ENCODE peak calls at places on chromosomes 1 and 21, in ten cellular contexts. One of them, this sample, is unnamed.

GRCh38 chr1:31423418-31423947 is 10.5 kb downstream of the SERINC2 start:
- DNase-seq in NAMALWA: peak
- DNase-seq in aorta: no peak
- DNase-seq in GM10248: peak
- DNase-seq in suprapubic skin: no peak
- DNase-seq in nephron progenitor cell: no peak
- DNase-seq in A549: no peak
- DNase-seq in NCI-H460: no peak
- DNase-seq in naive thymus-derived CD8-positive, alpha-beta T cell: peak
- DNase-seq in KG1: no peak
- DNase-seq in this sample: no peak

GRCh38 chr1:109283748-109284600 is 1.0 kb upstream of the PSRC1 start:
- DNase-seq in NAMALWA: no peak
- DNase-seq in aorta: no peak
- DNase-seq in GM10248: no peak
- DNase-seq in suprapubic skin: no peak
- DNase-seq in nephron progenitor cell: no peak
- DNase-seq in A549: no peak
- DNase-seq in NCI-H460: no peak
- DNase-seq in naive thymus-derived CD8-positive, alpha-beta T cell: no peak
- DNase-seq in KG1: no peak
- DNase-seq in this sample: no peak

GRCh38 chr21:44399151-44399954 is 45.9 kb downstream of the TRPM2 start:
- DNase-seq in NAMALWA: no peak
- DNase-seq in aorta: no peak
- DNase-seq in GM10248: no peak
- DNase-seq in suprapubic skin: peak
- DNase-seq in nephron progenitor cell: no peak
- DNase-seq in A549: no peak
- DNase-seq in NCI-H460: no peak
- DNase-seq in naive thymus-derived CD8-positive, alpha-beta T cell: no peak
- DNase-seq in KG1: no peak
- DNase-seq in this sample: no peak

GRCh38 chr1:37537378-37537777 is 16.7 kb downstream of the SNIP1 start:
- DNase-seq in NAMALWA: no peak
- DNase-seq in aorta: no peak
- DNase-seq in GM10248: no peak
- DNase-seq in suprapubic skin: no peak
- DNase-seq in nephron progenitor cell: no peak
- DNase-seq in A549: no peak
- DNase-seq in NCI-H460: no peak
- DNase-seq in naive thymus-derived CD8-positive, alpha-beta T cell: no peak
- DNase-seq in KG1: no peak
- DNase-seq in this sample: no peak

GRCh38 chr1:169018751-169019150 is 87.7 kb upstream of the ATP1B1 start:
- DNase-seq in NAMALWA: no peak
- DNase-seq in aorta: no peak
- DNase-seq in GM10248: no peak
- DNase-seq in suprapubic skin: no peak
- DNase-seq in nephron progenitor cell: no peak
- DNase-seq in A549: no peak
- DNase-seq in NCI-H460: no peak
- DNase-seq in naive thymus-derived CD8-positive, alpha-beta T cell: no peak
- DNase-seq in KG1: no peak
- DNase-seq in this sample: no peak

GRCh38 chr21:36699026-36699545 is at the start of gene SIM2:
- DNase-seq in NAMALWA: no peak
- DNase-seq in aorta: peak
- DNase-seq in GM10248: peak
- DNase-seq in suprapubic skin: no peak
- DNase-seq in nephron progenitor cell: no peak
- DNase-seq in A549: no peak
- DNase-seq in NCI-H460: peak
- DNase-seq in naive thymus-derived CD8-positive, alpha-beta T cell: no peak
- DNase-seq in KG1: no peak
- DNase-seq in this sample: no peak

GRCh38 chr1:42523171-42523570 is 60.1 kb downstream of the CCDC30 start:
- DNase-seq in NAMALWA: no peak
- DNase-seq in aorta: no peak
- DNase-seq in GM10248: no peak
- DNase-seq in suprapubic skin: no peak
- DNase-seq in nephron progenitor cell: no peak
- DNase-seq in A549: no peak
- DNase-seq in NCI-H460: no peak
- DNase-seq in naive thymus-derived CD8-positive, alpha-beta T cell: no peak
- DNase-seq in KG1: no peak
- DNase-seq in this sample: no peak

GRCh38 chr1:168833352-168833751 is 104.3 kb upstream of the DPT start:
- DNase-seq in NAMALWA: no peak
- DNase-seq in aorta: no peak
- DNase-seq in GM10248: no peak
- DNase-seq in suprapubic skin: no peak
- DNase-seq in nephron progenitor cell: no peak
- DNase-seq in A549: no peak
- DNase-seq in NCI-H460: no peak
- DNase-seq in naive thymus-derived CD8-positive, alpha-beta T cell: no peak
- DNase-seq in KG1: no peak
- DNase-seq in this sample: no peak

GRCh38 chr1:236681184-236681583 is 5.1 kb upstream of the ACTN2 start:
- DNase-seq in NAMALWA: no peak
- DNase-seq in aorta: no peak
- DNase-seq in GM10248: no peak
- DNase-seq in suprapubic skin: no peak
- DNase-seq in nephron progenitor cell: no peak
- DNase-seq in A549: no peak
- DNase-seq in NCI-H460: no peak
- DNase-seq in naive thymus-derived CD8-positive, alpha-beta T cell: no peak
- DNase-seq in KG1: no peak
- DNase-seq in this sample: no peak

GRCh38 chr1:47440052-47440848 is 2.4 kb downstream of the FOXD2 start:
- DNase-seq in NAMALWA: no peak
- DNase-seq in aorta: no peak
- DNase-seq in GM10248: no peak
- DNase-seq in suprapubic skin: no peak
- DNase-seq in nephron progenitor cell: no peak
- DNase-seq in A549: no peak
- DNase-seq in NCI-H460: no peak
- DNase-seq in naive thymus-derived CD8-positive, alpha-beta T cell: no peak
- DNase-seq in KG1: no peak
- DNase-seq in this sample: no peak

GRCh38 chr1:19923137-19923952 is at the start of gene PLA2G2E:
- DNase-seq in NAMALWA: no peak
- DNase-seq in aorta: no peak
- DNase-seq in GM10248: no peak
- DNase-seq in suprapubic skin: no peak
- DNase-seq in nephron progenitor cell: peak
- DNase-seq in A549: no peak
- DNase-seq in NCI-H460: no peak
- DNase-seq in naive thymus-derived CD8-positive, alpha-beta T cell: no peak
- DNase-seq in KG1: no peak
- DNase-seq in this sample: no peak

GRCh38 chr1:26289158-26290059 is 9.5 kb downstream of the SH3BGRL3 start:
- DNase-seq in NAMALWA: peak
- DNase-seq in aorta: peak
- DNase-seq in GM10248: peak
- DNase-seq in suprapubic skin: peak
- DNase-seq in nephron progenitor cell: no peak
- DNase-seq in A549: no peak
- DNase-seq in NCI-H460: no peak
- DNase-seq in naive thymus-derived CD8-positive, alpha-beta T cell: peak
- DNase-seq in KG1: peak
- DNase-seq in this sample: no peak

GRCh38 chr21:43362928-43363314 is 64.0 kb downstream of the SIK1 start:
- DNase-seq in NAMALWA: no peak
- DNase-seq in aorta: no peak
- DNase-seq in GM10248: no peak
- DNase-seq in suprapubic skin: no peak
- DNase-seq in nephron progenitor cell: peak
- DNase-seq in A549: no peak
- DNase-seq in NCI-H460: no peak
- DNase-seq in naive thymus-derived CD8-positive, alpha-beta T cell: no peak
- DNase-seq in KG1: no peak
- DNase-seq in this sample: no peak

GRCh38 chr1:174990382-174990999 is 9.3 kb upstream of the CACYBP start:
- DNase-seq in NAMALWA: peak
- DNase-seq in aorta: no peak
- DNase-seq in GM10248: no peak
- DNase-seq in suprapubic skin: no peak
- DNase-seq in nephron progenitor cell: no peak
- DNase-seq in A549: peak
- DNase-seq in NCI-H460: peak
- DNase-seq in naive thymus-derived CD8-positive, alpha-beta T cell: no peak
- DNase-seq in KG1: peak
- DNase-seq in this sample: peak

GRCh38 chr1:95061445-95062006 is 11.2 kb downstream of the ALG14 start:
- DNase-seq in NAMALWA: no peak
- DNase-seq in aorta: no peak
- DNase-seq in GM10248: no peak
- DNase-seq in suprapubic skin: no peak
- DNase-seq in nephron progenitor cell: no peak
- DNase-seq in A549: no peak
- DNase-seq in NCI-H460: no peak
- DNase-seq in naive thymus-derived CD8-positive, alpha-beta T cell: no peak
- DNase-seq in KG1: no peak
- DNase-seq in this sample: no peak

GRCh38 chr21:41370840-41371697 is 9.2 kb downstream of the MX2 start:
- DNase-seq in NAMALWA: no peak
- DNase-seq in aorta: no peak
- DNase-seq in GM10248: no peak
- DNase-seq in suprapubic skin: no peak
- DNase-seq in nephron progenitor cell: no peak
- DNase-seq in A549: no peak
- DNase-seq in NCI-H460: no peak
- DNase-seq in naive thymus-derived CD8-positive, alpha-beta T cell: no peak
- DNase-seq in KG1: no peak
- DNase-seq in this sample: no peak

GRCh38 chr21:38376235-38376634 is 119.4 kb downstream of the KCNJ15 start:
- DNase-seq in NAMALWA: no peak
- DNase-seq in aorta: no peak
- DNase-seq in GM10248: no peak
- DNase-seq in suprapubic skin: no peak
- DNase-seq in nephron progenitor cell: no peak
- DNase-seq in A549: no peak
- DNase-seq in NCI-H460: no peak
- DNase-seq in naive thymus-derived CD8-positive, alpha-beta T cell: no peak
- DNase-seq in KG1: no peak
- DNase-seq in this sample: no peak

GRCh38 chr1:22756053-22756730 is 45.6 kb downstream of the EPHB2 start:
- DNase-seq in NAMALWA: no peak
- DNase-seq in aorta: no peak
- DNase-seq in GM10248: no peak
- DNase-seq in suprapubic skin: no peak
- DNase-seq in nephron progenitor cell: peak
- DNase-seq in A549: no peak
- DNase-seq in NCI-H460: no peak
- DNase-seq in naive thymus-derived CD8-positive, alpha-beta T cell: no peak
- DNase-seq in KG1: no peak
- DNase-seq in this sample: no peak

GRCh38 chr1:101002551-101002950 is 23.0 kb downstream of the DPH5 start:
- DNase-seq in NAMALWA: no peak
- DNase-seq in aorta: no peak
- DNase-seq in GM10248: no peak
- DNase-seq in suprapubic skin: no peak
- DNase-seq in nephron progenitor cell: no peak
- DNase-seq in A549: no peak
- DNase-seq in NCI-H460: no peak
- DNase-seq in naive thymus-derived CD8-positive, alpha-beta T cell: no peak
- DNase-seq in KG1: peak
- DNase-seq in this sample: no peak

GRCh38 chr1:155062702-155063411 is 683 bp upstream of the EFNA4 start:
- DNase-seq in NAMALWA: peak
- DNase-seq in aorta: peak
- DNase-seq in GM10248: peak
- DNase-seq in suprapubic skin: no peak
- DNase-seq in nephron progenitor cell: peak
- DNase-seq in A549: peak
- DNase-seq in NCI-H460: no peak
- DNase-seq in naive thymus-derived CD8-positive, alpha-beta T cell: peak
- DNase-seq in KG1: no peak
- DNase-seq in this sample: peak

GRCh38 chr1:169618367-169618766 is 11.6 kb downstream of the SELP start:
- DNase-seq in NAMALWA: no peak
- DNase-seq in aorta: no peak
- DNase-seq in GM10248: no peak
- DNase-seq in suprapubic skin: no peak
- DNase-seq in nephron progenitor cell: no peak
- DNase-seq in A549: no peak
- DNase-seq in NCI-H460: no peak
- DNase-seq in naive thymus-derived CD8-positive, alpha-beta T cell: no peak
- DNase-seq in KG1: no peak
- DNase-seq in this sample: no peak

GRCh38 chr1:226474443-226475111 is 66.7 kb upstream of the PARP1 start:
- DNase-seq in NAMALWA: no peak
- DNase-seq in aorta: no peak
- DNase-seq in GM10248: no peak
- DNase-seq in suprapubic skin: no peak
- DNase-seq in nephron progenitor cell: no peak
- DNase-seq in A549: no peak
- DNase-seq in NCI-H460: no peak
- DNase-seq in naive thymus-derived CD8-positive, alpha-beta T cell: no peak
- DNase-seq in KG1: no peak
- DNase-seq in this sample: no peak